ENCODE peak calls at places on chromosomes 7 and 10, in five cellular contexts. E is fibroblast of lung, P is left lung, L is left ventricle myocardium inferior, F is pancreas. D is an unnamed sample.

GRCh38 chr7:55387062-55387965 is 22.2 kb downstream of the LANCL2 start:
- DNase-seq in E (peak; percentile 29), L (no peak), P (no peak), F (no peak), D (no peak)

GRCh38 chr10:1050555-1050954 is 1.6 kb upstream of the IDI1 start:
- DNase-seq in E (no peak), P (no peak), L (no peak), F (no peak), D (no peak)

GRCh38 chr10:1684991-1685390 is 52.3 kb downstream of the ADARB2 start:
- DNase-seq in E (no peak), L (no peak), P (no peak), F (no peak), D (no peak)

GRCh38 chr7:2195403-2196246 is 37.1 kb downstream of the MAD1L1 start:
- DNase-seq in P (no peak), L (peak; percentile 59), E (no peak), F (no peak), D (peak; percentile 45)

GRCh38 chr10:110534571-110534970 is 32.9 kb upstream of the SMC3 start:
- DNase-seq in P (no peak), L (no peak), F (no peak), E (no peak), D (no peak)

GRCh38 chr10:130575756-130576285 is 439.6 kb downstream of the GLRX3 start:
- DNase-seq in E (no peak), L (no peak), F (no peak), P (no peak), D (no peak)

GRCh38 chr7:104267701-104268368 is 60.0 kb upstream of the ORC5 start:
- DNase-seq in F (no peak), E (peak; percentile 39), L (no peak), P (no peak), D (no peak)

GRCh38 chr10:614772-615582 is 74.5 kb downstream of the DIP2C start:
- DNase-seq in F (no peak), L (no peak), E (peak; percentile 41), P (no peak), D (no peak)

GRCh38 chr7:132211971-132212370 is 364.3 kb downstream of the PLXNA4 start:
- DNase-seq in E (no peak), F (no peak), L (no peak), P (no peak), D (no peak)

GRCh38 chr10:119826777-119827176 is 45.9 kb downstream of the MCMBP start:
- DNase-seq in E (no peak), L (no peak), P (no peak), F (no peak), D (no peak)

GRCh38 chr10:71124921-71125748 is 87.2 kb upstream of the UNC5B start:
- DNase-seq in P (no peak), E (no peak), L (peak; percentile 29), F (no peak), D (no peak)

GRCh38 chr7:92699560-92699959 is 109.4 kb upstream of the FAM133B start:
- DNase-seq in L (no peak), P (no peak), F (no peak), E (peak; percentile 22), D (no peak)

GRCh38 chr10:95788830-95789229 is 32.9 kb downstream of the ENTPD1 start:
- DNase-seq in F (no peak), L (no peak), P (no peak), E (peak; percentile 21), D (no peak)

GRCh38 chr7:23907012-23907411 is 197.0 kb downstream of the STK31 start:
- DNase-seq in P (no peak), E (no peak), L (no peak), F (no peak), D (no peak)

GRCh38 chr7:131540491-131541162 is 15.8 kb downstream of the PODXL start:
- DNase-seq in E (no peak), L (no peak), P (no peak), F (peak; percentile 93), D (peak; percentile 63)

GRCh38 chr7:21542891-21543527 is at the start of gene DNAH11:
- DNase-seq in F (peak; percentile 54), P (peak; percentile 51), E (peak; percentile 35), L (peak; percentile 28), D (peak; percentile 82)

GRCh38 chr7:19519443-19519977 is 189.3 kb downstream of the POLR1F start:
- DNase-seq in L (peak; percentile 20), P (no peak), F (no peak), E (no peak), D (no peak)

GRCh38 chr7:47336178-47337020 is 245.5 kb downstream of the TNS3 start:
- DNase-seq in E (peak; percentile 83), L (peak; percentile 61), P (no peak), F (no peak), D (peak; percentile 25)

GRCh38 chr7:27771111-27771510 is 31.1 kb downstream of the TAX1BP1 start:
- DNase-seq in P (no peak), L (no peak), F (no peak), E (no peak), D (no peak)

GRCh38 chr7:92698237-92698841 is 108.1 kb upstream of the FAM133B start:
- DNase-seq in F (peak; percentile 62), E (peak; percentile 87), P (no peak), L (peak; percentile 33), D (no peak)

GRCh38 chr7:17274551-17275245 is 23.8 kb upstream of the AHR start:
- DNase-seq in P (no peak), F (no peak), E (peak; percentile 35), L (no peak), D (no peak)

GRCh38 chr10:5305374-5305773 is 59.4 kb upstream of the UCN3 start:
- DNase-seq in E (no peak), P (no peak), F (peak; percentile 31), L (no peak), D (no peak)

GRCh38 chr10:116111483-116112095 is 161.4 kb downstream of the GFRA1 start:
- DNase-seq in F (no peak), P (no peak), E (no peak), L (no peak), D (no peak)

GRCh38 chr7:135666156-135666555 is 3.8 kb downstream of the STMP1 start:
- DNase-seq in L (no peak), F (no peak), E (no peak), P (no peak), D (no peak)

GRCh38 chr10:86176850-86177249 is 189.7 kb downstream of the GRID1 start:
- DNase-seq in L (no peak), F (no peak), P (no peak), E (no peak), D (peak; percentile 19)

GRCh38 chr10:132111871-132112341 is 46.2 kb downstream of the JAKMIP3 start:
- DNase-seq in F (no peak), E (no peak), P (peak; percentile 21), L (peak; percentile 11), D (peak; percentile 59)

GRCh38 chr10:92848037-92848440 is 281 bp upstream of the EXOC6 start:
- DNase-seq in L (no peak), F (no peak), E (no peak), P (no peak), D (no peak)

GRCh38 chr10:92845926-92846325 is 2.4 kb upstream of the EXOC6 start:
- DNase-seq in L (no peak), E (no peak), F (no peak), P (no peak), D (no peak)

GRCh38 chr10:92847185-92847864 is 995 bp upstream of the EXOC6 start:
- DNase-seq in E (no peak), L (no peak), P (no peak), F (no peak), D (no peak)

GRCh38 chr10:92846819-92847184 is 1.5 kb upstream of the EXOC6 start:
- DNase-seq in E (no peak), P (no peak), F (no peak), L (no peak), D (no peak)

GRCh38 chr10:92844746-92845145 is 3.6 kb upstream of the EXOC6 start:
- DNase-seq in E (no peak), P (no peak), L (no peak), F (no peak), D (no peak)
- H3K4me1 ChIP-seq in E (peaks cover 3% of the 10 kb centered on the region), P (peaks cover 52% of the 10 kb centered on the region), L (peaks cover 29% of the 10 kb centered on the region), F (no peaks in the 10 kb centered on the region), D (peaks cover 16% of the 10 kb centered on the region)

DNA sequence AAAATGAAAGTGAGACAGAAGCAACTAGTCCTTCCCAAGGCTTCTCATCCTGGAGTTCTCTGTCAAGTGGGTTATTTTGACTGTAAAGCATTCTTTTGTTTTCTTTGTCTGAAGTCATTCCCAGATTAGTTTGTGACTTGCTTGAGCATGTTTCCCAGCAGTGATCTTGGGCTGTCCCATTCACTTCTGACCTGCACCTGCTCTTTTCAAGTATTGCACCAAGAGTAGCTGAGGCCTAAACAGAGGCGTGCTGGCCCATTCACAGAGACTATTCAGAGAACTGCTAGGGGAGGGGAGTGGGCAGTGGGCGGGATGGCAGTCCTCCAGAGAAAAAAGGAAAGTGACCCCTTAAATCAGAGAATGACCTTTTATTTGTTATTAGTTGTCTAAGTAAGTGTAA is 61.3 kb downstream of the CACNA2D1 start:
- DNase-seq in F (no peak), E (no peak), P (no peak), L (no peak), D (no peak)
- H3K27ac ChIP-seq in F (no peak overlapping the region), E (no peak overlapping the region), P (no peak overlapping the region), L (no peak overlapping the region), D (no peak overlapping the region)

DNA sequence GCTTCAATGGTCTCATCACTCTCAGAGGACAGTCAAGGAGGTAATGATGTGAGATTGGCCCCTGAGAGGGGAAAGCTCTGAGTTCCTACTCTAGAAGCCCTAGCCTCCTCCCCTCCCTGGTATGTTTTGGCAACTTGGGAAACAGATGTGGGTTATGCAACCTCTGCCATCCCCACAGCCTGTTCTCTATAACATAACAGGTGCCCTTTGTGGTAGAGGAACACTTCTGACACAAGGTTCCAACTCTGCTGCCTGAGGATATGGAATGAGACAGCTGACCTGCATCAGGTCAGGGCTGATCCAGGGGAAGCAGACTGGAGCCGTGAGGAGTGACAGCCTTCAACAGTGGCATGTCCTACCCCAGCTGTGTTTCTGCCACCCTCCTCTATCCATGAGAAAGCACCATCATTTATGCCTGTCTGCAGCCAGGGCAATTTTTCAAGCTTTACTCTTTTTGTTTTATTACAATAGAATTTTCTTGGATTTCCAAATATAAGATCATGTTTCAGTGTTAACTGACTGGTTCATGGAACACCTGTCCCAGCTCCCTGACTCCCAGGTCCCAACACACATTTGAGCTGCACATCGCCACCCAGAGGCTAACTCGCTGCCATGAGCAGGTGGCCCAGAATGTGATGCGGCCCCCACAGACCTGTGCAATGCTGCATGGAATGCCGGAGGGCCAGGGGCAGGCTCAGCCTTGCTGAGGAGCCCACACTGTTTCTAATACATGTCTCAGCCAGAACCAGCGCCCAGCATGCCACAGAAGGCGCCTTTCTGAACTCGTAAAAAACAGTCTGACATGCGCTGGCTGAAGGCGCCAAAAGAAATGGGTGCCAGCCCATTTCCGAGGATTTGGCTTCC is 124.7 kb upstream of the CHST15 start:
- DNase-seq in P (no peak), F (no peak), E (no peak), L (no peak), D (no peak)
- TF ChIP-seq CTCF in P (no peak), F (no peak), E (no peak), L (no peak), D (no peak)

GRCh38 chr7:95545666-95546065 is 50.6 kb downstream of the PDK4 start:
- DNase-seq in P (no peak), L (no peak), E (no peak), F (no peak), D (no peak)

GRCh38 chr7:95545007-95545615 is 51.2 kb downstream of the PDK4 start:
- DNase-seq in E (peak; percentile 86), L (no peak), P (peak; percentile 33), F (peak; percentile 61), D (no peak)

GRCh38 chr7:95547949-95548348 is 48.4 kb downstream of the PDK4 start:
- DNase-seq in E (no peak), L (no peak), P (no peak), F (no peak), D (no peak)

GRCh38 chr7:95547356-95547755 is 49.0 kb downstream of the PDK4 start:
- DNase-seq in F (no peak), E (peak; percentile 63), L (no peak), P (no peak), D (no peak)

GRCh38 chr7:95546647-95547046 is 49.7 kb downstream of the PDK4 start:
- DNase-seq in P (no peak), E (no peak), L (no peak), F (no peak), D (no peak)
- H3K4me1 ChIP-seq in P (peaks cover 67% of the 10 kb centered on the region), E (peaks cover 7% of the 10 kb centered on the region), L (peaks cover 67% of the 10 kb centered on the region), F (peaks cover 43% of the 10 kb centered on the region), D (peaks cover 58% of the 10 kb centered on the region)

D was measured in upper lobe of right lung.